ENCODE peak calls at places on chromosomes 12 and 14, in eight cellular contexts. C, S, Z, Y, M, D, R and X are unnamed samples.

GRCh38 chr14:73468808-73469386 is 10.6 kb upstream of the NUMB start:
- DNase-seq in S (no peak), D (no peak), M (no peak), C (no peak), Z (no peak), Y (no peak), R (no peak), X (no peak)

GRCh38 chr12:23222801-23223200 is 597.8 kb downstream of the ETNK1 start:
- DNase-seq in R (no peak), D (no peak), Y (no peak), S (no peak), M (no peak), C (no peak), Z (no peak), X (no peak)

GRCh38 chr14:36086629-36087380 is 89.7 kb downstream of the PTCSC3 start:
- DNase-seq in D (no peak), M (no peak), Z (no peak), C (no peak), S (no peak), R (no peak), Y (no peak), X (no peak)

GRCh38 chr12:24233519-24234246 is 284.2 kb upstream of the SOX5 start:
- DNase-seq in M (no peak), Y (no peak), C (no peak), Z (no peak), S (no peak), R (no peak), D (peak; percentile 52), X (no peak)

GRCh38 chr12:1766110-1766509 is 54.3 kb upstream of the LRTM2 start:
- DNase-seq in M (no peak), Z (no peak), R (no peak), D (no peak), S (no peak), Y (no peak), C (no peak), X (no peak)

GRCh38 chr12:115569694-115570093 is 707.8 kb downstream of the MED13L start:
- DNase-seq in D (no peak), R (no peak), C (no peak), M (no peak), Y (no peak), Z (no peak), S (no peak), X (no peak)

GRCh38 chr12:48454675-48455074 is 17.7 kb upstream of the ANP32D start:
- DNase-seq in Y (no peak), D (peak; percentile 59), C (no peak), M (no peak), S (no peak), Z (no peak), R (no peak), X (no peak)

GRCh38 chr14:55180006-55180405 is 11.4 kb downstream of the DLGAP5 start:
- DNase-seq in Z (no peak), D (peak; percentile 25), Y (no peak), S (no peak), C (no peak), R (no peak), M (no peak), X (no peak)

GRCh38 chr14:34060747-34061050 is 109.8 kb upstream of the EGLN3 start:
- DNase-seq in D (no peak), S (no peak), Z (no peak), M (no peak), C (no peak), R (no peak), Y (no peak), X (no peak)

GRCh38 chr14:31943861-31944255 is 133.2 kb upstream of the ARHGAP5 start:
- DNase-seq in M (no peak), R (no peak), Z (no peak), S (no peak), C (peak; percentile 25), Y (no peak), D (no peak), X (no peak)

GRCh38 chr12:105493091-105493615 is 162.7 kb downstream of the C12orf75 start:
- DNase-seq in D (no peak), Z (no peak), M (no peak), C (no peak), S (no peak), R (no peak), Y (no peak), X (no peak)

GRCh38 chr12:81078469-81079196 is 754 bp downstream of the ACSS3 start:
- DNase-seq in Z (no peak), S (peak; percentile 50), C (no peak), D (peak; percentile 90), R (peak; percentile 52), M (no peak), Y (no peak), X (no peak)

GRCh38 chr12:110281549-110282342 is 699 bp downstream of the ATP2A2 start:
- DNase-seq in M (peak; percentile 59), D (peak; percentile 62), C (peak; percentile 59), S (peak; percentile 38), Z (no peak), R (peak; percentile 62), Y (peak; percentile 56), X (no peak)

GRCh38 chr14:101459392-101459900 is 101.8 kb upstream of the DIO3 start:
- DNase-seq in M (no peak), R (no peak), C (no peak), D (no peak), S (no peak), Z (no peak), Y (no peak), X (no peak)

GRCh38 chr12:44287545-44287944 is 451.7 kb downstream of the TMEM117 start:
- DNase-seq in D (no peak), Y (no peak), Z (no peak), S (no peak), M (no peak), C (no peak), R (no peak), X (no peak)

GRCh38 chr14:52188381-52188780 is 79.1 kb upstream of the PTGDR start:
- DNase-seq in C (no peak), Y (no peak), D (no peak), Z (no peak), S (no peak), M (no peak), R (no peak), X (no peak)

GRCh38 chr12:123094349-123095073 is 56.4 kb downstream of the PITPNM2 start:
- DNase-seq in D (no peak), R (no peak), M (peak; percentile 74), Z (no peak), S (peak; percentile 73), C (peak; percentile 33), Y (no peak), X (no peak)

DNA sequence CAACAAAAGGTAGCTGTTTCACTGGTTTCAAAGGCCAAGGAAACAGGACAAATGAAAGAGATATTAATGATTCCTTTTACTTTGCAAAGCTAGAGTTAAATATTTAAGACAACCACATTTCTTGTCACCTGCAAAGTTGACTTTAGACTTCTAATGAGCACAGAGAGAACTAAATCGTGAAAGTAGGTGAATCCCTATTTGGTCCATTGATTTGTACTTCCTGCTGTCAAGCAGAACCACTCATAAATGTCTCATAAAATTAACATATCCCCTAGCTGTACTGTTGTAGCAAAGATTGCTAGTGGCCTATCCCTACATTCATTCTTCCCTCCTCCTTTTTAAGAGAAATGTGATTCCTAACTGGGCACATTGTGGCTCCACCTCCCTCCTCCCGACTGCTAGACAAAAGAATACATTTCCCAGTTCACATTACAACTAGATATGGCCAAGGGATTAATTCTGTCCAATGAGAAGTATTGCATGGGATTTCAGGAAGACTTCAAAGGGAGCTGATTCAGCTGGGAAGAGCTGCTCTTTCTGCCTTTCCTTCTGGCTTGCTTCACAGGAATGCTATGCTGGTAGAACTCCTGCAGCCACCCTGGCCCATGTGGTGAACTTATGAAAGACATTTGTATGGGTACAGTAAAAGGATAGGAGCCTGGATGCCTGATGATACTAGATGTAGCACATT is 227.5 kb upstream of the ABCD2 start:
- DNase-seq in M (no peak), C (no peak), Z (no peak), D (no peak), S (no peak), Y (no peak), R (no peak), X (no peak)
- H3K4me3 ChIP-seq in M (no peak overlapping the region), C (no peak overlapping the region), Z (no peak overlapping the region), D (no peak overlapping the region), S (no peak overlapping the region), Y (no peak overlapping the region), R (no peak overlapping the region), X (no peak overlapping the region)

DNA sequence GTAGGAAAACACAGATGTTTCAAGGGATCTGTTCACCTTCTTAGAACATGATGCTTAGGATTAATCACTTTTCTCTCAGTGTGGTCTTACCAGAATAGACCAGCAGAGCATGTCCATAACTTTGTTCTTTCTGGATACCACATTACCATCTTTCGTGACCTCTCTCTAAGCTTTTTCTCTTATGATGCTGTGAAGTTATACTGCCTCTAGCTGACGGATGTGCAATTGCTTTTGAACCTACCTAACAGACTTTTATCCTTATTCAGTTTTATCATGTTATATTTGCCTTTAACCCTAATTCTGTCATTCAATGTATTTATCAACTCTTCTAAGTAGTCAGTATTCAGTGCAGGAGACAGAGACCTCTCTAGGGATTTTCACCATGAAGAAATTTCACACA is 246.7 kb downstream of the DACT1 start:
- DNase-seq in C (no peak), Z (no peak), M (no peak), S (no peak), R (no peak), D (no peak), Y (no peak), X (no peak)
- TF ChIP-seq CTCF in C (no peak), Z (no peak), M (no peak), S (no peak), R (peak; percentile 11), D (peak; percentile 12), Y (no peak), X (no peak)

DNA sequence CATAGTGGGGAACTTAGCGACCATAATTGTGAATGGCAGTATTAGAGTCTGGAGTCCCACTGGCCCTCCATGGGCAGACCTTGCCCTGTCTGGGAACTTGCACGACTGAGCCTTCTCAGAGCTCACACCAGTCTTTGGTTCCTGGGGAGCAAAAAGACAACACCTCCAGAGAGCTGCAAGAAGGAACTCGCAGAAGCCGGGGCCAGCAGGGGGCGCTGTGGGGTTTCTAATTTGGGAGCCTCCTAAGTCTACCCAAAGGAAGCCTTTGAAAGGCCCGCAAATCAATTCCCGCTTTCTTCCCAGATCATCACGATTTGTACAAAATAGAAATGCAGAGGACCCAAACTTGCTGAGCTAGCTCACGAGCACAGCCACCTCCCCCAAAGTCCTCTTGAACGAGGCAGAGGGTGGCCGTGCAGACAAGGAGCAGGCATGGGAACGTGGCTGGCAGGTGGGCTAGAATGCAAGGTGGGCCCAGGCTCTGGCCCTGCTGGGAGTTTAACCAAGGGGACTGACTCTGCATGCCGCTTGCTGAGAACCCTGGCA is 46.3 kb upstream of the FBXO21 start:
- DNase-seq in Z (no peak), R (peak; percentile 67), D (peak; percentile 45), C (peak; percentile 78), S (peak; percentile 62), M (peak; percentile 90), Y (peak; percentile 69), X (no peak)
- TF ChIP-seq POLR2A in Z (no peak), R (no peak), D (no peak), C (no peak), S (no peak), M (no peak), Y (no peak), X (no peak)

GRCh38 chr14:28902930-28903329 is 136.3 kb downstream of the FOXG1 start:
- DNase-seq in C (no peak), M (no peak), R (no peak), S (no peak), Z (no peak), D (no peak), Y (no peak), X (no peak)

GRCh38 chr14:28896337-28896736 is 129.8 kb downstream of the FOXG1 start:
- DNase-seq in C (no peak), M (no peak), R (no peak), Y (no peak), Z (no peak), S (no peak), D (no peak), X (no peak)

GRCh38 chr14:28901631-28902030 is 135.0 kb downstream of the FOXG1 start:
- DNase-seq in Y (no peak), R (no peak), Z (no peak), C (no peak), D (no peak), M (no peak), S (no peak), X (no peak)
- H3K4me3 ChIP-seq in Y (no peak overlapping the region), R (no peak overlapping the region), Z (no peak overlapping the region), C (no peak overlapping the region), D (no peak overlapping the region), M (no peak overlapping the region), S (no peak overlapping the region), X (no peak overlapping the region)